ENCODE peak calls at places on chromosomes 6 and 20, in eight cellular contexts. U, D, T, S, I, L, Z and B are unnamed samples.

GRCh38 chr20:20009784-20010253 is 7.3 kb upstream of the NAA20 start:
- DNase-seq in U (peak; percentile 17), D (no peak), T (no peak), S (no peak), I (no peak), L (no peak), Z (no peak), B (no peak)

GRCh38 chr6:136525586-136526195 is 24.5 kb downstream of the MAP7 start:
- DNase-seq in U (peak; percentile 30), D (no peak), T (no peak), S (no peak), I (no peak), L (no peak), Z (no peak), B (no peak)

GRCh38 chr20:10642859-10643559 is 30.8 kb downstream of the JAG1 start:
- DNase-seq in U (no peak), D (no peak), T (no peak), S (no peak), I (no peak), L (no peak), Z (no peak), B (no peak)

GRCh38 chr6:16316741-16317251 is 78.4 kb downstream of the GMPR start:
- DNase-seq in U (peak; percentile 69), D (no peak), T (no peak), S (no peak), I (no peak), L (peak; percentile 83), Z (no peak), B (no peak)

GRCh38 chr6:128124713-128125112 is 223.9 kb upstream of the THEMIS start:
- DNase-seq in U (no peak), D (no peak), T (no peak), S (no peak), I (no peak), L (peak; percentile 50), Z (no peak), B (no peak)

GRCh38 chr6:33192105-33192646 is at the start of gene COL11A2:
- DNase-seq in U (peak; percentile 49), D (no peak), T (no peak), S (no peak), I (no peak), L (no peak), Z (no peak), B (no peak)

GRCh38 chr20:33992145-33992922 is 1.4 kb upstream of the RALY start:
- DNase-seq in U (no peak), D (no peak), T (no peak), S (no peak), I (no peak), L (peak; percentile 41), Z (no peak), B (no peak)

GRCh38 chr6:134585529-134585873 is 267.6 kb upstream of the SGK1 start:
- DNase-seq in U (no peak), D (no peak), T (no peak), S (no peak), I (no peak), L (no peak), Z (no peak), B (no peak)

GRCh38 chr20:11905460-11906150 is 12.1 kb upstream of the BTBD3 start:
- DNase-seq in U (peak; percentile 48), D (no peak), T (no peak), S (no peak), I (no peak), L (no peak), Z (no peak), B (no peak)

GRCh38 chr6:148251891-148252290 is 90.7 kb upstream of the SASH1 start:
- DNase-seq in U (no peak), D (no peak), T (no peak), S (no peak), I (no peak), L (no peak), Z (no peak), B (no peak)

GRCh38 chr20:703010-703409 is 27.4 kb upstream of the SCRT2 start:
- DNase-seq in U (no peak), D (no peak), T (no peak), S (no peak), I (no peak), L (no peak), Z (no peak), B (no peak)

GRCh38 chr6:151239603-151240035 is at the start of gene AKAP12:
- DNase-seq in U (peak; percentile 67), D (peak; percentile 23), T (peak; percentile 33), S (peak; percentile 29), I (peak; percentile 20), L (peak; percentile 68), Z (no peak), B (no peak)

GRCh38 chr6:69937402-69938131 is 71.2 kb downstream of the COL19A1 start:
- DNase-seq in U (no peak), D (no peak), T (no peak), S (no peak), I (no peak), L (no peak), Z (no peak), B (no peak)

GRCh38 chr6:126723541-126724170 is 383.7 kb downstream of the CENPW start:
- DNase-seq in U (no peak), D (no peak), T (no peak), S (no peak), I (no peak), L (no peak), Z (no peak), B (no peak)

GRCh38 chr20:61803903-61804804 is 261.5 kb downstream of the TAF4 start:
- DNase-seq in U (peak; percentile 29), D (no peak), T (no peak), S (peak; percentile 12), I (no peak), L (peak; percentile 10), Z (no peak), B (peak; percentile 5)

DNA sequence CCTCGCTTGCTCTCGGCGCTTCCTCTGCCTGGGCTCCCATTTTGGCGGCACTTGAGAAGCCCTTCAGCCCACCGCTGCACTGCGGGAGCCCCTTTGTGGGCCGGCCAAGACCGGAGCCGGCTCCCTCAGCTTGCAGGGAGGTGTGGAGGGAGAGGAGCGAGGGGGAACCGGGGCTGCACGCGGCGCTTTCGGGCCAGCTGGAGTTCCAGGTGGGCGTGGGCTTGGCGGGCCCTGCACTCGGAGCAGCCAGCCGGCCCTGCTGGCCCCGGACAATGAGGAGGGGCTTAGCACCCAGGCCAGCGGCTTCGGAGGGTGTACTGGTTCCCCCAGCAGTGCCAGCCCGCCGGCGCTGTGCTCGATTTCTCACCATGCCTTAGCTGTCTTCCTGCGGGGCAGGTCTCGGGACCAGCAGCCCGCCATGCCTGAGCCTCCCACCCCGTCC is 10.2 kb upstream of the SRPK1 start:
- DNase-seq in U (peak; percentile 71), D (no peak), T (no peak), S (no peak), I (no peak), L (no peak), Z (no peak), B (no peak)
- H3K4me3 ChIP-seq in U (peak overlapping the region; percentile 42), D (no peak overlapping the region), T (no peak overlapping the region), S (no peak overlapping the region), I (no peak overlapping the region), L (no peak overlapping the region), Z (no peak overlapping the region), B (no peak overlapping the region)

DNA sequence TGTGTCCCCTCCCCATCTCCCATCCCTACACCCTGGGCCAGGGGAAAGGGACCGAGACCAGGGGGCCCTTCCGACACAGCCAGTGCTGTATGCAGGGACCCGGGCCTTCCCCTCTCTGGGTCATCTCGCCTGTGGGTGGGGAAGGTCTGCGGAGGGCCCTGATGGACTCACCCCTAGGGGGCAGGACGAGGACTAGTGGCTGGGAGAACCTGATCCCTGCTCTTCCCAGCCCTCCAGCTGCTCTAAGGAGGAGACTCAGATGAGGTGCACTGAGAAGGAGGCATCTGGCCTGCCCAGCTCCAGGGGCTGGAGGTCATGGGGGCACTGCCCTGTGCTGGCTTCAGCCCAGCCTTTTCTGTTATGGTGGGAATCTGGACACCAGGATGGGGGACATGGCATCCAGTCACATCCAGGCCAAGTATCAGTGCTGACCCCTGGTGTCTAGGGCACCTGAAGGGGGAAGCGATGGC is 735 bp downstream of the MYL9 start:
- DNase-seq in U (peak; percentile 72), D (no peak), T (peak; percentile 69), S (no peak), I (peak; percentile 46), L (peak; percentile 63), Z (no peak), B (no peak)
- TF ChIP-seq CTCF in U (peak; percentile 66), D (peak; percentile 77), T (peak; percentile 57), S (peak; percentile 73), I (no peak), L (peak; percentile 60), Z (peak; percentile 45), B (peak; percentile 79)

GRCh38 chr6:131948692-131949614 is 2.2 kb downstream of the CCN2 start:
- DNase-seq in U (no peak), D (peak; percentile 74), T (no peak), S (no peak), I (no peak), L (peak; percentile 75), Z (peak; percentile 84), B (peak; percentile 63)

GRCh38 chr6:131949909-131950766 is 1.0 kb downstream of the CCN2 start:
- DNase-seq in U (peak; percentile 91), D (peak; percentile 87), T (peak; percentile 71), S (peak; percentile 76), I (peak; percentile 83), L (peak; percentile 91), Z (peak; percentile 87), B (peak; percentile 81)

GRCh38 chr6:131950767-131951575 is at the start of gene CCN2:
- DNase-seq in U (peak; percentile 98), D (peak; percentile 99), T (peak; percentile 85), S (peak; percentile 77), I (peak; percentile 86), L (peak; percentile 91), Z (peak; percentile 99), B (peak; percentile 100)

GRCh38 chr6:131948221-131948661 is 2.9 kb downstream of the CCN2 start:
- DNase-seq in U (no peak), D (peak; percentile 43), T (no peak), S (no peak), I (no peak), L (peak; percentile 5), Z (peak; percentile 62), B (no peak)

DNA sequence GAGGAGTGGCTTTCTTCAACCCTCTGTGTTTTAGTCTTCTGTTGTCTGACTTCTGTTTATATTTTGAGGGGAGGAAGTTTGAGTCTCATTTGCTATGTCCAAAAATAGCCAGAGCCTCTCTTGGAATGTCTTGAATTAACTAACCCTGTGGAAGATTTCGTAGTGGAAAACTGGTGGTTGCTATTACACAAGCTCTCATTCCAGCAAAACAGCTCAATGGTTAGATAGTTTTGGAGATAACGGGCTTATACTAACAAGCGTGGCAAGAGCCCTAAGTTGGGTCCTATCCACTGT is 1.6 kb downstream of the CCN2 start:
- DNase-seq in U (no peak), D (peak; percentile 78), T (no peak), S (no peak), I (no peak), L (peak; percentile 88), Z (peak; percentile 72), B (peak; percentile 89)
- H3K4me3 ChIP-seq in U (peak overlapping the region; percentile 87), D (peak overlapping the region; percentile 98), T (peak overlapping the region; percentile 71), S (peak overlapping the region; percentile 80), I (peak overlapping the region; percentile 57), L (peak overlapping the region; percentile 66), Z (peak overlapping the region; percentile 79), B (peak overlapping the region; percentile 83)

DNA sequence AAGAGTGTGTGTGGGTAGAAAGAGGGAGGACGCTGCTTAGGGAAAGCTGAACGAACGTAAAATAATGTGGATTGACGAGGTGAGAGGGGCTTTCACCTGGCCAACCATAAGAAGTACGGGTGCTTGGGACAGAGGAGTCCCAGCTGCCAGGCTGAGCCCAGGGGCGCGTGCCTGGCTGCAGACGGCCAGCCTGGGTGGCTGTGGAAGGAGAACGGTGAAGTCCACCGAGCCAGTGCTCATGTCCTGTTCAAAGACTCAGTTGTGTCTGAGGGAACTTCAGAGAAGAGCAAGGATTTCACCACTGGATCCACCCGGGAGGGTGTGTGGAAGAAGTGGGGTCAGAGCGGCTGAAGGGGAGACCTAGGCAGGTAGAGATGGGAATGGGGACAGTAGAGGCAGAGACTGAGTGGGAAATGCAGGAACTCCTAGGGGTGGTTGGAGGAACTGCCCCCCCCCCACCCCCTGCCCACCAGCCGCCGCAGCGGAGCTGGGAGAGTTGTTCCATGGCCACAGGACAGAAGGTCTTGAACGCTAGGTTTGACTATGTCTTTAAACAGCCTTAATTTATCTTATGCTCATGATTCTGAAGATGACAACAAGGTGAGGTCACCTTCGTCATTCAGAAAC is 68.1 kb upstream of the TBXT start:
- DNase-seq in U (no peak), D (no peak), T (no peak), S (no peak), I (no peak), L (no peak), Z (no peak), B (no peak)
- TF ChIP-seq CTCF in U (no peak), D (no peak), T (no peak), S (no peak), I (no peak), L (no peak), Z (no peak), B (no peak)